ENCODE peak calls at places on chromosomes 5 and 9, in nine cellular contexts. P is fibroblast of mammary gland, Y is M059J, O is T-helper 22 cell, C is NCI-H510A treated with DMSO at 0.1 percent for 48 hours, G is astrocyte of the spinal cord, D is brain microvascular endothelial cell, R is T-cell, J is mesendoderm. F is an unnamed sample.

GRCh38 chr9:76926324-76926731 is 20.4 kb upstream of the PRUNE2 start:
- DNase-seq in D (peak; percentile 83), Y (peak; percentile 87), R (no peak), J (no peak), P (peak; percentile 98), G (peak; percentile 83), O (no peak), C (no peak), F (no peak)

GRCh38 chr9:105233836-105234235 is 10.6 kb upstream of the SLC44A1 start:
- DNase-seq in C (no peak), D (no peak), P (peak; percentile 51), O (no peak), Y (peak; percentile 85), R (no peak), J (no peak), G (peak; percentile 63), F (peak; percentile 16)

GRCh38 chr5:55172051-55172899 is 702 bp downstream of the CDC20B start:
- DNase-seq in R (peak; percentile 26), C (peak; percentile 88), O (peak; percentile 41), G (peak; percentile 81), J (peak; percentile 90), P (peak; percentile 82), Y (peak; percentile 88), D (peak; percentile 53), F (peak; percentile 60)

GRCh38 chr9:77816641-77817341 is 168.7 kb upstream of the GNA14 start:
- DNase-seq in G (no peak), J (no peak), P (no peak), D (no peak), O (no peak), C (no peak), Y (peak; percentile 26), R (no peak), F (no peak)

GRCh38 chr9:18051638-18052037 is 422.3 kb upstream of the ADAMTSL1 start:
- DNase-seq in P (no peak), J (no peak), G (no peak), C (no peak), Y (no peak), O (no peak), D (no peak), R (no peak), F (no peak)

GRCh38 chr9:104866186-104866585 is 61.8 kb downstream of the ABCA1 start:
- DNase-seq in P (peak; percentile 89), R (no peak), O (no peak), Y (peak; percentile 31), C (no peak), D (peak; percentile 52), J (no peak), G (peak; percentile 35), F (no peak)

GRCh38 chr9:136209786-136210185 is 4.9 kb upstream of the LHX3 start:
- DNase-seq in O (no peak), R (no peak), G (no peak), C (no peak), D (no peak), J (no peak), P (no peak), Y (no peak), F (no peak)

GRCh38 chr5:141412853-141413539 is at the start of gene PCDHGA10:
- DNase-seq in J (peak; percentile 87), D (peak; percentile 66), R (no peak), P (peak; percentile 80), O (no peak), Y (peak; percentile 36), G (peak; percentile 76), C (peak; percentile 7), F (peak; percentile 35)

GRCh38 chr9:137371521-137371941 is 51.4 kb downstream of the EXD3 start:
- DNase-seq in P (no peak), J (no peak), G (no peak), R (no peak), O (no peak), D (no peak), C (no peak), Y (no peak), F (no peak)

GRCh38 chr5:6905883-6906282 is 192.7 kb downstream of the TENT4A start:
- DNase-seq in Y (no peak), C (no peak), J (peak; percentile 32), G (no peak), P (peak; percentile 0), R (no peak), D (no peak), O (no peak), F (no peak)

GRCh38 chr5:67283988-67284457 is 87.4 kb upstream of the CD180 start:
- DNase-seq in G (no peak), J (no peak), O (no peak), R (no peak), Y (no peak), C (no peak), D (no peak), P (no peak), F (no peak)

GRCh38 chr5:588406-588995 is 23.6 kb upstream of the CEP72 start:
- DNase-seq in R (no peak), Y (no peak), P (no peak), C (no peak), O (no peak), G (no peak), D (no peak), J (no peak), F (no peak)

F was measured in DMS 273 treated with DMSO at 0.1 percent for 48 hours.